ENCODE peak calls at places on chromosomes 5 and 9, in eight cellular contexts. U is GM12878; L is effector memory CD4-positive, alpha-beta T cell; B is substantia nigra; K is OCI-LY7; E is hepatocyte; M is right atrium auricular region; G is psoas muscle. J is an unnamed sample.

GRCh38 chr5:164636456-164636855 is 1131.0 kb downstream of the MAT2B start:
- DNase-seq in U (no peak), L (no peak), B (no peak), K (no peak), E (no peak), M (no peak), G (no peak), J (no peak)

GRCh38 chr5:180086816-180087426 is 15.4 kb upstream of the RNF130 start:
- DNase-seq in U (no peak), L (no peak), B (no peak), K (no peak), E (no peak), M (peak), G (no peak), J (no peak)

GRCh38 chr5:50694027-50694590 is 27.7 kb downstream of the PARP8 start:
- DNase-seq in U (no peak), L (no peak), B (no peak), K (no peak), E (no peak), M (no peak), G (no peak), J (no peak)

GRCh38 chr9:37229882-37230482 is 109.6 kb downstream of the ZCCHC7 start:
- DNase-seq in U (no peak), L (no peak), B (no peak), K (no peak), E (no peak), M (no peak), G (no peak), J (peak)

GRCh38 chr9:745761-746414 is 95.6 kb upstream of the DMRT1 start:
- DNase-seq in U (no peak), L (no peak), B (no peak), K (no peak), E (no peak), M (no peak), G (peak), J (no peak)

GRCh38 chr9:38227061-38227540 is 158.1 kb upstream of the SHB start:
- DNase-seq in U (peak), L (no peak), B (no peak), K (peak), E (peak), M (no peak), G (no peak), J (peak)

GRCh38 chr5:10161778-10162177 is 87.9 kb downstream of the ATPSCKMT start:
- DNase-seq in U (no peak), L (no peak), B (no peak), K (no peak), E (no peak), M (no peak), G (no peak), J (no peak)

GRCh38 chr9:101445353-101446029 is 9.9 kb upstream of the ALDOB start:
- DNase-seq in U (no peak), L (no peak), B (no peak), K (no peak), E (peak), M (no peak), G (no peak), J (no peak)

GRCh38 chr5:139760066-139761056 is 35.2 kb upstream of the PSD2 start:
- DNase-seq in U (no peak), L (no peak), B (no peak), K (peak), E (no peak), M (no peak), G (no peak), J (no peak)

GRCh38 chr9:136349546-136349945 is 14.0 kb downstream of the DNLZ start:
- DNase-seq in U (no peak), L (no peak), B (no peak), K (no peak), E (no peak), M (no peak), G (no peak), J (no peak)

GRCh38 chr9:122218885-122219855 is 9.6 kb downstream of the LHX6 start:
- DNase-seq in U (no peak), L (no peak), B (no peak), K (no peak), E (no peak), M (no peak), G (no peak), J (no peak)

GRCh38 chr5:59380350-59380951 is 513.1 kb downstream of the PDE4D start:
- DNase-seq in U (peak), L (no peak), B (no peak), K (peak), E (peak), M (no peak), G (no peak), J (peak)

GRCh38 chr5:143898381-143898780 is 86.4 kb downstream of the HMHB1 start:
- DNase-seq in U (no peak), L (no peak), B (no peak), K (no peak), E (no peak), M (no peak), G (no peak), J (no peak)

GRCh38 chr9:76707510-76707909 is 56.7 kb upstream of the PCA3 start:
- DNase-seq in U (no peak), L (no peak), B (no peak), K (no peak), E (no peak), M (no peak), G (no peak), J (no peak)

GRCh38 chr5:74516217-74516636 is 124.3 kb downstream of the ENC1 start:
- DNase-seq in U (no peak), L (no peak), B (no peak), K (no peak), E (peak), M (no peak), G (no peak), J (no peak)

GRCh38 chr5:87560528-87560927 is 147.8 kb upstream of the CCNH start:
- DNase-seq in U (no peak), L (no peak), B (no peak), K (no peak), E (no peak), M (no peak), G (no peak), J (no peak)

GRCh38 chr5:66080664-66081063 is 63.4 kb upstream of the SREK1 start:
- DNase-seq in U (no peak), L (no peak), B (no peak), K (no peak), E (no peak), M (no peak), G (no peak), J (no peak)

GRCh38 chr5:120306331-120306730 is 157.8 kb upstream of the PRR16 start:
- DNase-seq in U (no peak), L (no peak), B (no peak), K (no peak), E (peak), M (no peak), G (no peak), J (peak)

GRCh38 chr9:99905833-99906402 is 536 bp upstream of the STX17 start:
- DNase-seq in U (no peak), L (no peak), B (no peak), K (peak), E (peak), M (no peak), G (no peak), J (peak)

GRCh38 chr5:159449925-159450324 is 119.6 kb upstream of the IL12B start:
- DNase-seq in U (no peak), L (no peak), B (no peak), K (no peak), E (no peak), M (no peak), G (no peak), J (no peak)

GRCh38 chr5:42813533-42813932 is 1.8 kb upstream of the SELENOP start:
- DNase-seq in U (no peak), L (no peak), B (peak), K (no peak), E (no peak), M (no peak), G (no peak), J (no peak)

GRCh38 chr9:69452110-69452780 is 127.2 kb downstream of the ENTREP1 start:
- DNase-seq in U (no peak), L (no peak), B (no peak), K (no peak), E (no peak), M (no peak), G (no peak), J (no peak)

GRCh38 chr9:96566401-96567202 is 53.0 kb downstream of the CDC14B start:
- DNase-seq in U (no peak), L (peak), B (peak), K (peak), E (peak), M (peak), G (peak), J (peak)

GRCh38 chr9:136681945-136682699 is 5.1 kb downstream of the AGPAT2 start:
- DNase-seq in U (no peak), L (no peak), B (no peak), K (no peak), E (no peak), M (no peak), G (no peak), J (no peak)

GRCh38 chr5:380701-381309 is 59.3 kb downstream of the AHRR start:
- DNase-seq in U (no peak), L (no peak), B (no peak), K (no peak), E (no peak), M (peak), G (no peak), J (no peak)

GRCh38 chr5:16453609-16454008 is 12.0 kb downstream of the ZNF622 start:
- DNase-seq in U (no peak), L (no peak), B (no peak), K (no peak), E (no peak), M (no peak), G (no peak), J (no peak)

GRCh38 chr9:101791938-101792337 is 53.5 kb upstream of the GRIN3A start:
- DNase-seq in U (no peak), L (no peak), B (no peak), K (peak), E (peak), M (no peak), G (no peak), J (no peak)

GRCh38 chr5:71771191-71771590 is 52.1 kb downstream of the CARTPT start:
- DNase-seq in U (no peak), L (no peak), B (no peak), K (no peak), E (no peak), M (no peak), G (no peak), J (no peak)

GRCh38 chr5:119470851-119471451 is 18.7 kb downstream of the HSD17B4 start:
- DNase-seq in U (no peak), L (no peak), B (no peak), K (peak), E (peak), M (no peak), G (no peak), J (no peak)

GRCh38 chr9:13033959-13034695 is 245.4 kb downstream of the MPDZ start:
- DNase-seq in U (no peak), L (no peak), B (peak), K (peak), E (peak), M (peak), G (peak), J (no peak)

GRCh38 chr5:133729800-133730199 is 117.5 kb upstream of the FSTL4 start:
- DNase-seq in U (no peak), L (no peak), B (no peak), K (no peak), E (no peak), M (peak), G (no peak), J (no peak)

GRCh38 chr9:105656131-105656921 is 5.9 kb upstream of the TAL2 start:
- DNase-seq in U (no peak), L (no peak), B (no peak), K (no peak), E (peak), M (no peak), G (peak), J (no peak)

GRCh38 chr9:33024966-33025571 is at the start of gene DNAJA1:
- DNase-seq in U (peak), L (peak), B (peak), K (peak), E (peak), M (peak), G (peak), J (peak)

GRCh38 chr5:77881528-77881927 is 105.4 kb upstream of the TBCA start:
- DNase-seq in U (no peak), L (no peak), B (no peak), K (no peak), E (no peak), M (peak), G (no peak), J (no peak)

GRCh38 chr5:42994285-42995151 is 45.6 kb downstream of the ANXA2R start:
- DNase-seq in U (no peak), L (peak), B (peak), K (peak), E (peak), M (peak), G (peak), J (no peak)

GRCh38 chr5:180639743-180640300 is 9.6 kb downstream of the FLT4 start:
- DNase-seq in U (no peak), L (no peak), B (no peak), K (no peak), E (no peak), M (no peak), G (peak), J (no peak)

GRCh38 chr9:38622083-38622674 is 1.8 kb upstream of the ANKRD18A start:
- DNase-seq in U (no peak), L (no peak), B (no peak), K (no peak), E (peak), M (no peak), G (no peak), J (no peak)

GRCh38 chr5:33608476-33609026 is 167.8 kb downstream of the TARS1 start:
- DNase-seq in U (no peak), L (no peak), B (no peak), K (no peak), E (no peak), M (no peak), G (no peak), J (no peak)

GRCh38 chr5:11815481-11815880 is 88.8 kb downstream of the CTNND2 start:
- DNase-seq in U (no peak), L (no peak), B (no peak), K (no peak), E (no peak), M (no peak), G (no peak), J (no peak)

GRCh38 chr5:116454417-116454927 is 120.2 kb downstream of the SEMA6A start:
- DNase-seq in U (peak), L (no peak), B (no peak), K (no peak), E (peak), M (no peak), G (no peak), J (no peak)

GRCh38 chr9:87950765-87951488 is 23.4 kb downstream of the CDK20 start:
- DNase-seq in U (no peak), L (no peak), B (no peak), K (peak), E (peak), M (no peak), G (no peak), J (no peak)

GRCh38 chr9:87954230-87954629 is 20.1 kb downstream of the CDK20 start:
- DNase-seq in U (no peak), L (no peak), B (no peak), K (no peak), E (no peak), M (no peak), G (no peak), J (no peak)

GRCh38 chr9:87944687-87945086 is 26.9 kb downstream of the SPATA31C1 start:
- DNase-seq in U (no peak), L (no peak), B (no peak), K (no peak), E (no peak), M (no peak), G (no peak), J (no peak)

GRCh38 chr9:87950296-87950695 is 24.0 kb downstream of the CDK20 start:
- DNase-seq in U (no peak), L (no peak), B (no peak), K (no peak), E (no peak), M (no peak), G (no peak), J (no peak)
- H3K27ac ChIP-seq in U (no peak), L (no peak), B (no peak), K (no peak), E (no peak), M (no peak), G (no peak), J (no peak)

GRCh38 chr9:109442716-109443115 is 55.4 kb downstream of the PTPN3 start:
- DNase-seq in U (no peak), L (no peak), B (no peak), K (no peak), E (no peak), M (peak), G (no peak), J (no peak)
- H3K27ac ChIP-seq in U (no peak), L (no peak), B (no peak), K (no peak), E (no peak), M (no peak), G (no peak), J (peak)

GRCh38 chr9:90175257-90175656 is 467.4 kb downstream of the DIRAS2 start:
- DNase-seq in U (no peak), L (no peak), B (no peak), K (no peak), E (no peak), M (no peak), G (no peak), J (no peak)

GRCh38 chr9:90175865-90176264 is 466.8 kb downstream of the DIRAS2 start:
- DNase-seq in U (no peak), L (no peak), B (no peak), K (no peak), E (no peak), M (no peak), G (no peak), J (no peak)

GRCh38 chr9:90180374-90180773 is 462.2 kb downstream of the DIRAS2 start:
- DNase-seq in U (no peak), L (no peak), B (no peak), K (no peak), E (no peak), M (no peak), G (no peak), J (no peak)
- H3K27ac ChIP-seq in U (no peak), L (no peak), B (no peak), K (no peak), E (no peak), M (no peak), G (no peak), J (no peak)

GRCh38 chr5:8396756-8397155 is 527.8 kb downstream of the MTRR start:
- DNase-seq in U (no peak), L (no peak), B (no peak), K (no peak), E (no peak), M (no peak), G (no peak), J (no peak)
- H3K27ac ChIP-seq in U (no peak), L (no peak), B (no peak), K (no peak), E (no peak), M (no peak), G (no peak), J (peak)

GRCh38 chr5:56516441-56516840 is 283.3 kb upstream of the ANKRD55 start:
- DNase-seq in U (no peak), L (no peak), B (no peak), K (no peak), E (no peak), M (no peak), G (no peak), J (no peak)
- H3K27ac ChIP-seq in U (no peak), L (no peak), B (no peak), K (no peak), E (peak), M (no peak), G (no peak), J (peak)

GRCh38 chr9:121210536-121210935 is 8.9 kb upstream of the RAB14 start:
- DNase-seq in U (no peak), L (no peak), B (no peak), K (no peak), E (no peak), M (no peak), G (no peak), J (no peak)
- H3K27ac ChIP-seq in U (no peak), L (no peak), B (no peak), K (no peak), E (no peak), M (no peak), G (no peak), J (no peak)

GRCh38 chr5:91061094-91061493 is 322.0 kb downstream of the ARRDC3 start:
- DNase-seq in U (no peak), L (no peak), B (no peak), K (no peak), E (no peak), M (no peak), G (no peak), J (no peak)

GRCh38 chr5:91059409-91059808 is 323.7 kb downstream of the ARRDC3 start:
- DNase-seq in U (peak), L (no peak), B (no peak), K (no peak), E (no peak), M (no peak), G (no peak), J (no peak)

GRCh38 chr5:91058575-91058974 is 324.5 kb downstream of the ARRDC3 start:
- DNase-seq in U (no peak), L (no peak), B (no peak), K (no peak), E (peak), M (no peak), G (no peak), J (peak)

GRCh38 chr5:91061946-91062586 is 321.1 kb downstream of the ARRDC3 start:
- DNase-seq in U (no peak), L (no peak), B (no peak), K (no peak), E (no peak), M (no peak), G (no peak), J (no peak)

DNA sequence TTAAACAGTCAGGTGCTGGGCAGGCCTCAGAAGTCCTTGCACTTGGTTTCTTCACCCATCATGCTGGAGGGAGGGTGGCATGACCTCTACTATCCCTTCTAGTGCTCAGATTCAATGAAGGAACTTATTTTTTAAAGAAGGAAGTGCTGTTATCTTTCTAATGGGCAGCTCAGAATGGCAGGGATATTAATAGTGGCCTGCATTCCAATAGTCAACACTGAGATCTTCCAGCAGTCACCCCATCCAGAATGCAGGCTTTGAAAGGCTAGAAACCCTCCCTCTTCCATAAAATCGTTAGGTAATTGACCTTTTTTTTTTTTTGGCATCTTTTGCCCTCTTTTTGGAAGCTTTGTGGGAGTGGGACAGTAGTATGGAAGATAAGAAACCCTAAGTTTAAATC is 325.0 kb downstream of the ARRDC3 start:
- DNase-seq in U (no peak), L (no peak), B (no peak), K (no peak), E (no peak), M (no peak), G (no peak), J (no peak)
- H3K27ac ChIP-seq in U (no peak), L (no peak), B (no peak), K (no peak), E (peak), M (no peak), G (no peak), J (peak)

GRCh38 chr5:23221838-23222237 is 285.6 kb upstream of the PRDM9 start:
- DNase-seq in U (no peak), L (no peak), B (no peak), K (no peak), E (no peak), M (no peak), G (no peak), J (no peak)

GRCh38 chr5:23216345-23216744 is 291.1 kb upstream of the PRDM9 start:
- DNase-seq in U (no peak), L (no peak), B (no peak), K (no peak), E (no peak), M (no peak), G (no peak), J (no peak)
- H3K27ac ChIP-seq in U (no peak), L (no peak), B (no peak), K (no peak), E (no peak), M (no peak), G (no peak), J (no peak)

J was measured in epithelial cell of prostate.